ENCODE peak calls at places on chromosomes 4 and X, in four cellular contexts. T, M, G and P are unnamed samples.

GRCh38 chr4:106816501-106816900 is 219.6 kb downstream of the DKK2 start:
- DNase-seq in M (no peak), G (no peak), T (no peak), P (no peak)

GRCh38 chr4:52996261-52997131 is 134.4 kb downstream of the RASL11B start:
- DNase-seq in T (no peak), M (no peak), G (no peak), P (no peak)

GRCh38 chr4:13640149-13640671 is 12.7 kb upstream of the BOD1L1 start:
- DNase-seq in M (peak), G (no peak), T (no peak), P (no peak)

GRCh38 chr4:17817027-17817426 is 6.2 kb downstream of the NCAPG start:
- DNase-seq in M (peak), T (no peak), G (no peak), P (no peak)

GRCh38 chr4:4554234-4554633 is 12.4 kb upstream of the STX18 start:
- DNase-seq in T (no peak), G (no peak), M (no peak), P (no peak)

GRCh38 chrX:128464091-128464490 is 411.9 kb upstream of the ACTRT1 start:
- DNase-seq in T (no peak), M (no peak), G (no peak), P (no peak)

GRCh38 chrX:63765692-63766091 is 19.3 kb downstream of the ARHGEF9 start:
- DNase-seq in M (no peak), G (no peak), T (no peak), P (no peak)

GRCh38 chrX:72255445-72255844 is 16.6 kb upstream of the ERCC6L start:
- DNase-seq in G (no peak), M (no peak), T (no peak), P (no peak)

GRCh38 chr4:26051278-26051677 is 137.3 kb downstream of the SMIM20 start:
- DNase-seq in T (no peak), M (no peak), G (no peak), P (no peak)

GRCh38 chr4:38279650-38280322 is 319.6 kb downstream of the PTTG2 start:
- DNase-seq in M (no peak), G (no peak), T (no peak), P (no peak)